ENCODE peak calls at places on chromosomes 6 and 20, in four cellular contexts. P is prostate gland, T is heart right ventricle, F is cardiac muscle cell. K is an unnamed sample. For H3K4me1, the result is how much of the 10 kb centered on the place peaks cover.

GRCh38 chr20:5526516-5526915 is 209.8 kb upstream of the PROKR2 start:
- DNase-seq in P (no peak), T (no peak), F (no peak), K (no peak)

GRCh38 chr20:57999465-58000111 is 228.9 kb downstream of the ANKRD60 start:
- DNase-seq in P (peak), T (no peak), F (peak), K (no peak)

GRCh38 chr6:83592770-83593394 is 80.5 kb downstream of the PRSS35 start:
- DNase-seq in P (no peak), T (no peak), F (peak), K (peak)

GRCh38 chr6:116313377-116313776 is 33.6 kb upstream of the TSPYL1 start:
- DNase-seq in P (no peak), T (no peak), F (peak), K (no peak)

GRCh38 chr6:29850011-29850553 is 22.5 kb downstream of the HLA-G start:
- DNase-seq in P (no peak), T (no peak), F (no peak), K (no peak)

GRCh38 chr6:25342784-25343183 is 63.6 kb downstream of the CARMIL1 start:
- DNase-seq in P (no peak), T (no peak), F (peak), K (no peak)

GRCh38 chr6:56891754-56892153 is 63.2 kb upstream of the BEND6 start:
- DNase-seq in P (no peak), T (no peak), F (no peak), K (no peak)

GRCh38 chr20:2626853-2627541 is 25.4 kb upstream of the NOP56 start:
- DNase-seq in P (no peak), T (no peak), F (peak), K (peak)

GRCh38 chr6:112432853-112433252 is 85.7 kb downstream of the RFPL4B start:
- DNase-seq in P (no peak), T (no peak), F (no peak), K (no peak)

GRCh38 chr6:10385512-10386132 is 29.3 kb downstream of the TFAP2A start:
- DNase-seq in P (no peak), T (no peak), F (no peak), K (no peak)

GRCh38 chr6:149007846-149008245 is 261.0 kb downstream of the UST start:
- DNase-seq in P (no peak), T (no peak), F (no peak), K (no peak)

DNA sequence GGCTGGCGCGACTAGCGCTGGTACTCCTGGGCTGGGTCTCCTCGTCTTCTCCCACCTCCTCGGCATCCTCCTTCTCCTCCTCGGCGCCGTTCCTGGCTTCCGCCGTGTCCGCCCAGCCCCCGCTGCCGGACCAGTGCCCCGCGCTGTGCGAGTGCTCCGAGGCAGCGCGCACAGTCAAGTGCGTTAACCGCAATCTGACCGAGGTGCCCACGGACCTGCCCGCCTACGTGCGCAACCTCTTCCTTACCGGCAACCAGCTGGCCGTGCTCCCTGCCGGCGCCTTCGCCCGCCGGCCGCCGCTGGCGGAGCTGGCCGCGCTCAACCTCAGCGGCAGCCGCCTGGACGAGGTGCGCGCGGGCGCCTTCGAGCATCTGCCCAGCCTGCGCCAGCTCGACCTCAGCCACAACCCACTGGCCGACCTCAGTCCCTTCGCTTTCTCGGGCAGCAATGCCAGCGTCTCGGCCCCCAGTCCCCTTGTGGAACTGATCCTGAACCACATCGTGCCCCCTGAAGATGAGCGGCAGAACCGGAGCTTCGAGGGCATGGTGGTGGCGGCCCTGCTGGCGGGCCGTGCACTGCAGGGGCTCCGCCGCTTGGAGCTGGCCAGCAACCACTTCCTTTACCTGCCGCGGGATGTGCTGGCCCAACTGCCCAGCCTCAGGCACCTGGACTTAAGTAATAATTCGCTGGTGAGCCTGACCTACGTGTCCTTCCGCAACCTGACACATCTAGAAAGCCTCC is 1.6 kb downstream of the TPBG start:
- DNase-seq in P (peak), T (peak), F (peak), K (peak)
- TF ChIP-seq CTCF in P (peak), T (no peak), F (peak), K (peak)

GRCh38 chr6:14880052-14880451 is 365.8 kb upstream of the JARID2 start:
- DNase-seq in P (no peak), T (no peak), F (no peak), K (no peak)
- H3K4me1 ChIP-seq in P (under half), T (half or more), F (under half), K (under half)

GRCh38 chr6:31729515-31729978 is 448 bp upstream of the DDAH2 start:
- DNase-seq in P (peak), T (peak), F (peak), K (peak)
- TF ChIP-seq CTCF in P (peak), T (peak), F (no peak), K (peak)

GRCh38 chr6:37276916-37277509 is 19.1 kb upstream of the TMEM217 start:
- DNase-seq in P (no peak), T (no peak), F (no peak), K (no peak)
- H3K4me1 ChIP-seq in P (under half), T (under half), F (under half), K (under half)